ENCODE peak calls at places on chromosome 15, in five cellular contexts. C is breast epithelium, G is spleen, O is cardiac muscle cell, B is MM.1S. I is an unnamed sample.

GRCh38 chr15:55879181-55879580 is 114.2 kb downstream of the NEDD4 start:
- DNase-seq in C (no peak), B (no peak), O (no peak), G (no peak), I (no peak)

GRCh38 chr15:31347067-31347975 is 20.7 kb downstream of the KLF13 start:
- DNase-seq in G (peak; percentile 93), C (no peak), B (no peak), O (no peak), I (peak; percentile 68)

GRCh38 chr15:70762469-70763119 is 764 bp downstream of the UACA start:
- DNase-seq in G (peak; percentile 87), B (peak; percentile 48), O (peak; percentile 45), C (peak; percentile 53), I (peak; percentile 67)

GRCh38 chr15:73175382-73175781 is 123.1 kb downstream of the NEO1 start:
- DNase-seq in G (no peak), B (no peak), C (no peak), O (no peak), I (no peak)

GRCh38 chr15:48221885-48222284 is 15.8 kb downstream of the SLC12A1 start:
- DNase-seq in G (no peak), C (no peak), B (no peak), O (no peak), I (no peak)

GRCh38 chr15:66131831-66132230 is 121.7 kb downstream of the MEGF11 start:
- DNase-seq in B (no peak), G (no peak), C (no peak), O (peak; percentile 40), I (no peak)

GRCh38 chr15:101384276-101384675 is 89.2 kb upstream of the SNRPA1 start:
- DNase-seq in G (peak; percentile 64), B (no peak), C (no peak), O (no peak), I (peak; percentile 48)

GRCh38 chr15:83248151-83248851 is 36.2 kb downstream of the BNC1 start:
- DNase-seq in G (no peak), O (peak; percentile 72), C (no peak), B (peak; percentile 67), I (no peak)

GRCh38 chr15:68379759-68380290 is 52.1 kb downstream of the ITGA11 start:
- DNase-seq in C (no peak), G (no peak), B (peak; percentile 22), O (no peak), I (no peak)

GRCh38 chr15:34942363-34942762 is 27.2 kb downstream of the AQR start:
- DNase-seq in G (no peak), B (no peak), C (no peak), O (no peak), I (no peak)

GRCh38 chr15:83709246-83709645 is 55.3 kb downstream of the ADAMTSL3 start:
- DNase-seq in O (no peak), B (no peak), G (no peak), C (no peak), I (no peak)

GRCh38 chr15:28861031-28861534 is 12.6 kb upstream of the GOLGA6L7 start:
- DNase-seq in C (no peak), B (no peak), G (no peak), O (no peak), I (no peak)

GRCh38 chr15:96053039-96054021 is 277.2 kb upstream of the NR2F2 start:
- DNase-seq in C (peak; percentile 59), B (peak; percentile 39), G (peak; percentile 78), O (peak; percentile 93), I (peak; percentile 80)

GRCh38 chr15:80596521-80596976 is 98.6 kb upstream of the ABHD17C start:
- DNase-seq in B (no peak), O (no peak), C (no peak), G (no peak), I (no peak)

GRCh38 chr15:49387471-49387870 is 35.6 kb upstream of the FGF7 start:
- DNase-seq in B (no peak), O (no peak), G (no peak), C (no peak), I (no peak)

GRCh38 chr15:77455696-77456293 is 35.1 kb downstream of the HMG20A start:
- DNase-seq in C (no peak), B (no peak), G (no peak), O (no peak), I (no peak)

GRCh38 chr15:93497256-93497655 is 408.2 kb upstream of the RGMA start:
- DNase-seq in G (no peak), C (no peak), O (no peak), B (no peak), I (no peak)

GRCh38 chr15:83658406-83658805 is 4.5 kb downstream of the ADAMTSL3 start:
- DNase-seq in B (no peak), G (no peak), C (no peak), O (no peak), I (no peak)

GRCh38 chr15:71328453-71328852 is 213.2 kb downstream of the THSD4 start:
- DNase-seq in O (no peak), G (no peak), B (no peak), C (no peak), I (no peak)

GRCh38 chr15:25859838-25860645 is 3.1 kb downstream of the ATP10A start:
- DNase-seq in O (no peak), B (no peak), G (no peak), C (peak; percentile 77), I (no peak)

GRCh38 chr15:34853001-34853758 is 57.8 kb upstream of the ACTC1 start:
- DNase-seq in O (no peak), C (no peak), B (no peak), G (no peak), I (no peak)

GRCh38 chr15:78211189-78211921 is 23.0 kb downstream of the ACSBG1 start:
- DNase-seq in B (no peak), O (no peak), G (peak; percentile 19), C (peak; percentile 49), I (no peak)

GRCh38 chr15:36313021-36313420 is 266.4 kb upstream of the CDIN1 start:
- DNase-seq in B (no peak), G (no peak), O (no peak), C (no peak), I (no peak)

DNA sequence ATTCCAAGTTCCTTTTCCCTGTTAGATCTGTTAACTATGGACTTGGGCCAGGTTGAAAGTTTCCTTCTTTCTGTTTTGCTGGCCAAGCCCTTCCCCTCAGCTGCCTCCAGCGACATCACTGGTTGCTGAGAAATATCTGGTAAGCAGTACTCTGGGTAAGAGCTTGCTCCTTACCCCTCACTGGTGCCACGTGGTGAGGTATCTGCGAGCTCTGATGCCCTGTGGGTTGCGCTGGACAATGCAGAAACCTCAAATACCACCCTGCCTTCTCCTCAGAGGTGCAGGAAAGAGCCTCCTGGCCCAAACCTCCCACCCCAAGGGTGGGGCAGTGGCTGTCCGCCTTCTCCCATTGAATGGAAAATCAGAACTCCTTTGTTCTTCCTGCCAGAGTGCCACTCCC is 42.9 kb upstream of the APH1B start:
- DNase-seq in O (no peak), B (no peak), C (no peak), G (no peak), I (no peak)
- H3K27me3 ChIP-seq in O (no peaks in the 10 kb centered on the region), B (no peaks in the 10 kb centered on the region), C (no peaks in the 10 kb centered on the region), G (no peaks in the 10 kb centered on the region), I (no peaks in the 10 kb centered on the region)

DNA sequence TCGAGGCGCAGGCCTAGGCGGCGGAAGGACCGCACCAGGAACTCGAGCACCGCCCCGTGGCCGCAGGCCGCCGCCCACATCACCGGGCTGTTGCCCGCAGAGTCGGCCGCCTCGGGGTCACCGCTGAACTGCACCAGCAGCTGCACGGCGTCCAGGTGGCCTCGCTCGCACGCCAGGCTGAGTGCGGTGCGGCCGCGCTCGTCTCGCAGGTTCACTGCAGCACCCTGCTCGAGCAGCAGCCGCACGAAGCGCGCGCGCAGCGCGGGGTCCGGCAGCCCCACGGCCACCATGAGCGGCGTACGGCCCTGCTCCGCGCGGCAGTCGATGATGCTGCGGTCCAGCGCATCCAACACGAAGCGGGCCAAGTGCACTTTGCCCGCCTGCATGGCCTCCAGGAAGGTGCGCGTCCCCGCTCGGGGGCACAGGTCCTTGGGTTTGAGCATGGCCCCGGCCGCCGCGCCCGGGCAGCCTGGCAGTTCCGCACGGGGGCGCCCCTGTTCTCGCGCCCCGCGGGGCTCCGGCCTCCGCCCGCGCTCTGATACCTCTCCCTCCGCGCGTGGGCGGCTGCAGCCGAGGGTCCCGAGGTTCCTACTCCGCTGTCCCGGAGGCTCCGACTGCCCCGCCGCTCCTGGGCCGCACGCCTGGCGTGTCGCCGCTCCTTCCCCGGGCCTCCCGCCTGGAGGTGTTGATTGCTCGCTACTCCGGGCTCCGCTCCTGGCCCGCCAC is 557 bp downstream of the ANKRD63 start:
- DNase-seq in C (no peak), O (peak; percentile 60), B (no peak), G (peak; percentile 92), I (peak; percentile 77)
- TF ChIP-seq CTCF in C (no peak), O (peak; percentile 37), B (peak; percentile 51), G (peak; percentile 68), I (peak; percentile 50)

GRCh38 chr15:90036343-90036742 is 35.2 kb downstream of the ZNF710 start:
- DNase-seq in O (no peak), B (no peak), G (peak; percentile 58), C (no peak), I (no peak)
- H3K4me1 ChIP-seq in O (peaks cover 34% of the 10 kb centered on the region), B (peaks cover 53% of the 10 kb centered on the region), G (peaks cover 69% of the 10 kb centered on the region), C (peaks cover 7% of the 10 kb centered on the region), I (peaks cover 80% of the 10 kb centered on the region)

GRCh38 chr15:61812476-61812875 is 247.8 kb downstream of the VPS13C start:
- DNase-seq in O (no peak), C (no peak), G (no peak), B (no peak), I (no peak)
- H3K27me3 ChIP-seq in O (no peaks in the 10 kb centered on the region), C (no peaks in the 10 kb centered on the region), G (no peaks in the 10 kb centered on the region), B (no peaks in the 10 kb centered on the region), I (no peaks in the 10 kb centered on the region)

DNA sequence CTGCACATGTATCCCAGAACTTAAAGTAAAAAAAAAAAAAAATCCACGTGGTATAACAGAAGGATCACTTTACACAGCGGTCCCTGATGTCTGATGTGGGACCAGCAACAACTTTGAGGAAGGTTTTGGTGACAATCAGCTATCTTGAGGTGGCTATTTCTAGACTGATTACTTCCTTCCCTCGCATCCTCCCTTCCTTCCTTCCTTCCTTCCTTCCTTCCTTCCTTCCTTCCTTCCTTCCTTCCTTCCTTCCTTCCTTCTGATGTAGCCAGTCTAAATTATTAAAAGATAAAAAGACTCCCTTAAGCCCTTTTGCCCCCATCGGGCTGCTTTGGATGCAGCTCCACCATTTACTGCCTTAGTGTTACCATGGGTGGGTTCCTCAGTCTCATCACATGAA is 14.9 kb downstream of the SORD start:
- DNase-seq in G (no peak), B (no peak), C (no peak), O (no peak), I (no peak)
- TF ChIP-seq CTCF in G (no peak), B (no peak), C (no peak), O (no peak), I (no peak)

DNA sequence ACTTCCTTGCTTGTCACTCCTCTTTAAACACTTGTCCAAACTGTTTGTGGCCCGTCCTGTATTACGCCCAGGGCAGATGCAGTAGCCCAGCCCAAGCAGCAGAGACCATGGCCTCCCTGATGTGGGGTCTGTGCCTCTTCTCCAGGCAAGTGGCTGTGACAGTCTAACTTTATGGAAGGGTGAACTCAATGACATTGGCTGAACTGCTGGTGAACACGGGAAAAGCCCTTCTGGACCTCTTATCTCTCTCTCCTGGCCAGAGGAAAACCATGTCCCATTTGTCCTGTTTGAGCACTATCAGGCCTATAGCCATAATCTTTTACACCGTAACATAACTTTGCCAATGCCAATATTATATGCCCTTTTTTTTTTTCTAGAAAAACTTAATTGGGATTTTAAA is 67.6 kb downstream of the SMAD3 start:
- DNase-seq in C (no peak), B (no peak), O (peak; percentile 62), G (no peak), I (no peak)
- H3K4me1 ChIP-seq in C (no peaks in the 10 kb centered on the region), B (peaks cover 43% of the 10 kb centered on the region), O (peaks cover 55% of the 10 kb centered on the region), G (peaks cover 67% of the 10 kb centered on the region), I (peaks cover 73% of the 10 kb centered on the region)